ENCODE peak calls at places on chromosomes 1 and 21, in five cellular contexts. K is HCT116, F is body of pancreas, W is sigmoid colon, D is ovary. C is an unnamed sample.

GRCh38 chr1:6859415-6860343 is 74.4 kb downstream of the CAMTA1 start:
- DNase-seq in K (peak; percentile 73), F (no peak), W (no peak), D (no peak), C (no peak)

GRCh38 chr1:166237675-166238074 is 70.9 kb upstream of the FAM78B start:
- DNase-seq in K (no peak), F (no peak), W (no peak), D (no peak), C (no peak)

GRCh38 chr1:210467440-210468040 is 138.8 kb downstream of the HHAT start:
- DNase-seq in K (no peak), F (no peak), W (no peak), D (no peak), C (no peak)

GRCh38 chr1:31387612-31388011 is 14.7 kb upstream of the FABP3 start:
- DNase-seq in K (no peak), F (no peak), W (no peak), D (no peak), C (no peak)

GRCh38 chr1:116330342-116330652 is 42.7 kb upstream of the ATP1A1 start:
- DNase-seq in K (no peak), F (peak; percentile 73), W (no peak), D (no peak), C (no peak)

GRCh38 chr1:63753591-63753990 is 20.2 kb upstream of the ROR1 start:
- DNase-seq in K (no peak), F (no peak), W (no peak), D (no peak), C (no peak)

GRCh38 chr21:25563399-25564116 is 43.7 kb downstream of the MRPL39 start:
- DNase-seq in K (no peak), F (no peak), W (no peak), D (no peak), C (no peak)

GRCh38 chr21:29520146-29520545 is 221.4 kb downstream of the BACH1 start:
- DNase-seq in K (no peak), F (no peak), W (no peak), D (no peak), C (no peak)

GRCh38 chr21:46226146-46226545 is 2.4 kb downstream of the LSS start:
- DNase-seq in K (no peak), F (no peak), W (peak; percentile 72), D (no peak), C (no peak)

GRCh38 chr1:52368383-52369172 is 2.6 kb upstream of the CC2D1B start:
- DNase-seq in K (peak; percentile 48), F (peak; percentile 81), W (no peak), D (peak; percentile 58), C (no peak)

GRCh38 chr1:114803001-114803400 is 22.5 kb upstream of the SIKE1 start:
- DNase-seq in K (no peak), F (no peak), W (no peak), D (no peak), C (no peak)

GRCh38 chr1:168689726-168690602 is 39.0 kb downstream of the DPT start:
- DNase-seq in K (no peak), F (peak; percentile 39), W (no peak), D (no peak), C (no peak)

GRCh38 chr1:115469703-115470476 is 131.8 kb upstream of the NGF start:
- DNase-seq in K (peak; percentile 31), F (peak; percentile 68), W (no peak), D (peak; percentile 55), C (peak; percentile 81)

GRCh38 chr1:84847253-84848247 is 45.5 kb downstream of the LPAR3 start:
- DNase-seq in K (peak; percentile 62), F (peak; percentile 95), W (peak; percentile 88), D (peak; percentile 29), C (no peak)

GRCh38 chr1:3031401-3032221 is 10.3 kb downstream of the ACTRT2 start:
- DNase-seq in K (no peak), F (no peak), W (peak; percentile 59), D (no peak), C (no peak)

GRCh38 chr1:224170748-224171478 is 12.1 kb upstream of the DEGS1 start:
- DNase-seq in K (no peak), F (peak; percentile 31), W (no peak), D (no peak), C (no peak)

GRCh38 chr1:27604579-27605299 is 795 bp upstream of the AHDC1 start:
- DNase-seq in K (no peak), F (no peak), W (no peak), D (no peak), C (no peak)

GRCh38 chr1:36133484-36133883 is 8.5 kb upstream of the COL8A2 start:
- DNase-seq in K (no peak), F (peak; percentile 92), W (no peak), D (peak; percentile 68), C (no peak)

GRCh38 chr1:24308365-24309015 is 10.7 kb upstream of the GRHL3 start:
- DNase-seq in K (no peak), F (no peak), W (no peak), D (no peak), C (no peak)

GRCh38 chr1:3837685-3838084 is 19.3 kb downstream of the CEP104 start:
- DNase-seq in K (no peak), F (no peak), W (no peak), D (no peak), C (no peak)

GRCh38 chr1:171869097-171869496 is 27.8 kb downstream of the DNM3 start:
- DNase-seq in K (no peak), F (no peak), W (no peak), D (peak; percentile 15), C (no peak)

GRCh38 chr21:44898851-44899767 is 21.6 kb downstream of the ITGB2 start:
- DNase-seq in K (no peak), F (no peak), W (no peak), D (no peak), C (no peak)

GRCh38 chr1:157994704-157995540 is 1.5 kb downstream of the KIRREL1 start:
- DNase-seq in K (no peak), F (no peak), W (peak; percentile 82), D (peak; percentile 59), C (no peak)

GRCh38 chr21:42048870-42049577 is 22.1 kb upstream of the UMODL1 start:
- DNase-seq in K (no peak), F (no peak), W (no peak), D (no peak), C (no peak)

GRCh38 chr1:54850737-54851136 is 36.3 kb downstream of the DHCR24 start:
- DNase-seq in K (no peak), F (no peak), W (no peak), D (no peak), C (no peak)

GRCh38 chr1:235009074-235009473 is 119.6 kb downstream of the TOMM20 start:
- DNase-seq in K (no peak), F (no peak), W (peak; percentile 5), D (no peak), C (no peak)
- TF ChIP-seq POLR2A in K (no peak), F (no peak), W (no peak), D (no peak), C (no peak)

GRCh38 chr1:39668111-39668510 is 3.8 kb downstream of the NT5C1A start:
- DNase-seq in K (no peak), F (no peak), W (no peak), D (no peak), C (no peak)
- H3K27me3 ChIP-seq in K (no peaks in the 10 kb centered on the region), F (no peaks in the 10 kb centered on the region), W (peaks cover 60% of the 10 kb centered on the region), D (no peaks in the 10 kb centered on the region), C (no peaks in the 10 kb centered on the region)

DNA sequence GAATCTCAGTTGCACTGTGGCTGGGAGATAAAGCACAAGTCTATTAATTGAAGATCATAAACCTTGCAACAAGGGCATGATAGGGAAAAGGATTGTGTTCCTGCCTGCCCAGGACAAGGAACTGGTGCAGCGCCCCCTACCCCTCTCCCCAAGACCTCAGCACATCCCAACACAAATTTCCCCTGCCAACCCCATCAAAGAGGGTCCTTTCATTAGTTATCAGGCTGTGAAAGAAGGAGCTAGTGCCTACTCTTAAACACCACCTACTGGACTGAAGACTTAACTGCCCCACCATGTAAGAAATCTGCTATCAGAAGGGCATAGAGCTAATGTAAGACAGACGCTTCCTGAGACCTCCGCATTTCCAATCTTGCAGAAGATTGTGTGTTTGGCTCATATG is 372.6 kb downstream of the AGBL4 start:
- DNase-seq in K (no peak), F (no peak), W (no peak), D (no peak), C (no peak)
- TF ChIP-seq CTCF in K (no peak), F (no peak), W (no peak), D (no peak), C (no peak)

GRCh38 chr1:160608057-160608456 is 28.8 kb upstream of the CD84 start:
- DNase-seq in K (no peak), F (no peak), W (no peak), D (no peak), C (no peak)
- TF ChIP-seq POLR2A in K (no peak), F (no peak), W (no peak), D (no peak), C (no peak)

GRCh38 chr1:117608213-117608612 is 2.4 kb downstream of the TENT5C start:
- DNase-seq in K (no peak), F (peak; percentile 48), W (no peak), D (no peak), C (no peak)
- H3K27me3 ChIP-seq in K (no peaks in the 10 kb centered on the region), F (no peaks in the 10 kb centered on the region), W (no peaks in the 10 kb centered on the region), D (no peaks in the 10 kb centered on the region), C (no peaks in the 10 kb centered on the region)

GRCh38 chr1:207218512-207219352 is 102.7 kb upstream of the CD55 start:
- DNase-seq in K (no peak), F (peak; percentile 21), W (no peak), D (peak; percentile 43), C (no peak)

GRCh38 chr1:207223162-207223561 is 98.3 kb upstream of the CD55 start:
- DNase-seq in K (no peak), F (no peak), W (no peak), D (no peak), C (no peak)

GRCh38 chr1:207221934-207222351 is 99.5 kb upstream of the CD55 start:
- DNase-seq in K (no peak), F (no peak), W (no peak), D (no peak), C (no peak)

GRCh38 chr1:207217778-207218511 is 103.5 kb upstream of the CD55 start:
- DNase-seq in K (no peak), F (no peak), W (no peak), D (no peak), C (no peak)

DNA sequence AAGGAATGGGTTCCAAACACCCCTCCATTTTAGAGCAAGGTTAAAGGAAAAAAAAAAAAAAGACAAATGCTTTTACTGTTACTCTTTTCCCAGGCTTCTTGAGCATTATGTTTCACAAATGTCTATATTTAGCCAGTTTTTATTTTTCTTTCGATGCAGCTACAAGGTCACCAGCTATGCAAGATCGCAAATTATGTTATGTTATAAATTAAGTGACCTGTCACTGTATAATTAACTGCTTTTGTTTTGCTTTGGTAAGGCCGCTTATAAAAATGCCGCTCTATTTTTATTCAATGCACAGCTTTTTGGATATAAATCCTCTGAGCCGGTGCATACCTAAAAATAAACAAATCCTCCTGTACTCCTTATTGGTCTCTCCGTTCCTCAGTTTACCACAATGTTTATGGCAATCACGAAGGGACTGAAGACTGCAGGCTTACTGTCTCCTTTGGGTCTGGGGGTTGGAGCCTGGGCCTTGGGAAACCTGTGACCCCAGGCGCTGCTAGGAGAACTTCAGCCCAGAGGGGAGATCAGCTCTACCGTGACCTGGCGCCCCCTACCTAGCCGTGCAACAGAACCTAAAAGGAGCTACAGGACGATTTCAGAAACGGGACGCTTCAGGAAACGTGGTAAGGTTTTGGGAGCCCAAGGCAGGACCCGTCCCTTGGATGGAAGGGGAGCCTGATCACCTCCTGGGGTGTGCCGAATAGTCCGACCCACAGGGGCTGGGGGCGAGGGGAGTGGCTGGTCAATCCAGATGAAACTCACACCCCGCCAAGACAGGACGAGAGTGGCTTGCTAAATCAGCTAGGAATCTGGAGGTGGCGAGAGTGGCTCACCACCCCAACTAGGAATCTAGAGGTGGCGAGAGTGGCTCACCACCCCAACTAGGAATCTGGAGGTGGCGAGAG is 101.2 kb upstream of the CD55 start:
- DNase-seq in K (no peak), F (no peak), W (no peak), D (peak; percentile 26), C (no peak)
- TF ChIP-seq CTCF in K (no peak), F (no peak), W (no peak), D (no peak), C (no peak)

C was measured in vagina.